ENCODE peak calls at places on chromosomes 13 and 19, in five cellular contexts. Q, P, C, U and B are unnamed samples.

GRCh38 chr19:15869109-15869555 is 28.7 kb downstream of the CYP4F2 start:
- DNase-seq in Q (peak), P (peak), C (peak), U (peak), B (no peak)

GRCh38 chr19:38852231-38853044 is 2.7 kb upstream of the HNRNPL start:
- DNase-seq in Q (peak), P (peak), C (peak), U (peak), B (no peak)

GRCh38 chr13:52862358-52863206 is 14.1 kb upstream of the PCDH8 start:
- DNase-seq in Q (no peak), P (no peak), C (no peak), U (peak), B (no peak)

GRCh38 chr19:57648336-57649003 is 15.5 kb downstream of the ZNF211 start:
- DNase-seq in Q (no peak), P (no peak), C (no peak), U (no peak), B (no peak)

GRCh38 chr13:38871275-38871674 is 119.4 kb downstream of the STOML3 start:
- DNase-seq in Q (no peak), P (no peak), C (no peak), U (no peak), B (no peak)

GRCh38 chr19:6730941-6731670 is 6.3 kb downstream of the GPR108 start:
- DNase-seq in Q (no peak), P (no peak), C (no peak), U (no peak), B (no peak)

GRCh38 chr13:22372261-22372660 is 701.4 kb downstream of the FGF9 start:
- DNase-seq in Q (no peak), P (no peak), C (no peak), U (no peak), B (no peak)

GRCh38 chr19:39327318-39327717 is 6.7 kb upstream of the LRFN1 start:
- DNase-seq in Q (no peak), P (no peak), C (no peak), U (no peak), B (no peak)

GRCh38 chr13:79211377-79211776 is 194.7 kb downstream of the RBM26 start:
- DNase-seq in Q (no peak), P (no peak), C (no peak), U (no peak), B (no peak)

GRCh38 chr13:36712785-36713184 is 39.0 kb downstream of the SERTM1 start:
- DNase-seq in Q (no peak), P (no peak), C (peak), U (no peak), B (no peak)

GRCh38 chr13:109835321-109835720 is 48.9 kb upstream of the IRS2 start:
- DNase-seq in Q (no peak), P (no peak), C (peak), U (no peak), B (no peak)

GRCh38 chr19:2097330-2098327 is 914 bp downstream of the IZUMO4 start:
- DNase-seq in Q (peak), P (peak), C (no peak), U (no peak), B (peak)

GRCh38 chr13:99636728-99637353 is 135.6 kb downstream of the TM9SF2 start:
- DNase-seq in Q (no peak), P (no peak), C (no peak), U (no peak), B (no peak)

GRCh38 chr13:74444161-74444571 is 310.0 kb upstream of the KLF12 start:
- DNase-seq in Q (no peak), P (no peak), C (no peak), U (peak), B (no peak)

GRCh38 chr19:4687396-4687795 is 17.3 kb upstream of the MYDGF start:
- DNase-seq in Q (no peak), P (no peak), C (no peak), U (no peak), B (no peak)